ENCODE peak calls at places on chromosome 4, in five cellular contexts. One of them, this sample, is unnamed. For H3K36me3 and H3K27me3, the result is how much of the 10 kb centered on the place peaks cover.

GRCh38 chr4:94934864-94935263 is 177.1 kb downstream of the BMPR1B start:
- DNase-seq in upper lobe of left lung: no peak
- DNase-seq in lung: no peak
- DNase-seq in brain microvascular endothelial cell: no peak
- DNase-seq in keratinocyte: no peak
- DNase-seq in this sample: no peak

GRCh38 chr4:101199507-101200285 is 147.6 kb downstream of the PPP3CA start:
- DNase-seq in upper lobe of left lung: no peak
- DNase-seq in keratinocyte: no peak
- DNase-seq in brain microvascular endothelial cell: peak
- DNase-seq in lung: no peak
- DNase-seq in this sample: peak

GRCh38 chr4:17347445-17347844 is 164.4 kb downstream of the QDPR start:
- DNase-seq in lung: no peak
- DNase-seq in upper lobe of left lung: no peak
- DNase-seq in brain microvascular endothelial cell: peak
- DNase-seq in keratinocyte: no peak
- DNase-seq in this sample: no peak

GRCh38 chr4:88672987-88673386 is 24.6 kb downstream of the NAP1L5 start:
- DNase-seq in lung: no peak
- DNase-seq in keratinocyte: no peak
- DNase-seq in upper lobe of left lung: no peak
- DNase-seq in brain microvascular endothelial cell: peak
- DNase-seq in this sample: no peak

GRCh38 chr4:4599886-4600285 is 58.0 kb upstream of the STX18 start:
- DNase-seq in lung: no peak
- DNase-seq in keratinocyte: no peak
- DNase-seq in upper lobe of left lung: no peak
- DNase-seq in brain microvascular endothelial cell: no peak
- DNase-seq in this sample: no peak

GRCh38 chr4:153643406-153644016 is 40.6 kb upstream of the TLR2 start:
- DNase-seq in keratinocyte: no peak
- DNase-seq in lung: no peak
- DNase-seq in brain microvascular endothelial cell: peak
- DNase-seq in upper lobe of left lung: no peak
- DNase-seq in this sample: peak

GRCh38 chr4:1499465-1499864 is 93.2 kb upstream of the NKX1-1 start:
- DNase-seq in brain microvascular endothelial cell: no peak
- DNase-seq in upper lobe of left lung: peak
- DNase-seq in keratinocyte: no peak
- DNase-seq in lung: no peak
- DNase-seq in this sample: no peak

GRCh38 chr4:67151376-67152343 is 393.6 kb downstream of the CENPC start:
- DNase-seq in keratinocyte: no peak
- DNase-seq in lung: no peak
- DNase-seq in upper lobe of left lung: peak
- DNase-seq in brain microvascular endothelial cell: no peak
- DNase-seq in this sample: no peak

GRCh38 chr4:150176559-150176958 is 98.3 kb downstream of the DCLK2 start:
- DNase-seq in lung: no peak
- DNase-seq in keratinocyte: peak
- DNase-seq in upper lobe of left lung: no peak
- DNase-seq in brain microvascular endothelial cell: no peak
- DNase-seq in this sample: peak

GRCh38 chr4:73772353-73772752 is 32.0 kb downstream of the CXCL8 start:
- DNase-seq in lung: no peak
- DNase-seq in brain microvascular endothelial cell: no peak
- DNase-seq in upper lobe of left lung: no peak
- DNase-seq in keratinocyte: no peak
- DNase-seq in this sample: no peak

GRCh38 chr4:98945297-98945850 is 16.4 kb upstream of the EIF4E start:
- DNase-seq in keratinocyte: no peak
- DNase-seq in upper lobe of left lung: no peak
- DNase-seq in brain microvascular endothelial cell: peak
- DNase-seq in lung: no peak
- DNase-seq in this sample: no peak

GRCh38 chr4:128835498-128836222 is 26.2 kb downstream of the JADE1 start:
- DNase-seq in lung: peak
- DNase-seq in upper lobe of left lung: peak
- DNase-seq in keratinocyte: no peak
- DNase-seq in brain microvascular endothelial cell: no peak
- DNase-seq in this sample: no peak

DNA sequence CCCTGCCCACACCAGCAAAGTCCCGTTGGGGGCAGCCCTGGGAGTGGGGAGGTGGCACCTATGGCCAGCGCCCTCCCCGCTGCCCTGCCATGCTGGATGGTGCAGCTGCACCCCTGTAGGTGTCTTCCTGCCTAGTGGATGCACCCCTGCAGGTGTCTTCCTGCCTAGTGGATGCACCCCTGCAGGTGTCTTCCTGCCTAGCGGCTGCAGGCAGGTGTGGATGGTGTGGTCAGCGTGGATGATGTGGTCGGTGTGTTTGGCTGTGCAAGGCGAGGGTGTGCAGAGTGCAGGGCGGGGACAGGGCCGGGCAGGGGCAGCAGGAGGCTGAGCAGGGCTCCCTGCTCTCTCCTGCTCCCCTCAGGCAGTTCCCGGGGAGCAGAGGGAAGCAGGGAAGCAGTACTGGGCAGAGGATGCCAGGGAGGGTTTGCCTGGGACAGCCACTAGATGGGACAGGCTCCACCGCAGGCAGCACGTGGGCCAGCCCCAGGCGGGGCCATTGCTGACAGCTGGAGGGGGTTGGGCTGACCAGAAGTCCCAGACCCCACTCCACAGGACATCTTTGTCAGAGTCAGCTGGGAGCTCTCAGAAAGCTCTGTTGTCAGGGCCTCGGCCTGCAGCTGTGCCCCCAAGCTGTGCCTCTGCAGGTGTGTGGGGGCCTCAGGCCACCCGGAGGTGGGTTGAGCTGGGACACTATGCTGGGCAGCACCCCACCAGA is 23.6 kb downstream of the DOK7 start:
- DNase-seq in upper lobe of left lung: peak
- DNase-seq in brain microvascular endothelial cell: no peak
- DNase-seq in keratinocyte: no peak
- DNase-seq in lung: no peak
- DNase-seq in this sample: no peak
- TF ChIP-seq CTCF in upper lobe of left lung: no peak
- TF ChIP-seq CTCF in brain microvascular endothelial cell: no peak
- TF ChIP-seq CTCF in keratinocyte: no peak
- TF ChIP-seq CTCF in lung: no peak
- TF ChIP-seq CTCF in this sample: no peak

GRCh38 chr4:2946812-2947600 is 16.2 kb downstream of the NOP14 start:
- DNase-seq in lung: no peak
- DNase-seq in brain microvascular endothelial cell: no peak
- DNase-seq in keratinocyte: no peak
- DNase-seq in upper lobe of left lung: no peak
- DNase-seq in this sample: no peak

GRCh38 chr4:2944091-2944482 is 19.1 kb downstream of the NOP14 start:
- DNase-seq in brain microvascular endothelial cell: no peak
- DNase-seq in keratinocyte: no peak
- DNase-seq in upper lobe of left lung: no peak
- DNase-seq in lung: no peak
- DNase-seq in this sample: no peak

GRCh38 chr4:2943364-2944090 is 19.7 kb downstream of the NOP14 start:
- DNase-seq in brain microvascular endothelial cell: no peak
- DNase-seq in keratinocyte: no peak
- DNase-seq in upper lobe of left lung: no peak
- DNase-seq in lung: no peak
- DNase-seq in this sample: no peak

GRCh38 chr4:2942532-2943363 is 20.5 kb downstream of the NOP14 start:
- DNase-seq in upper lobe of left lung: peak
- DNase-seq in brain microvascular endothelial cell: no peak
- DNase-seq in lung: no peak
- DNase-seq in keratinocyte: no peak
- DNase-seq in this sample: no peak

GRCh38 chr4:2944882-2945526 is 18.2 kb downstream of the NOP14 start:
- DNase-seq in upper lobe of left lung: no peak
- DNase-seq in lung: no peak
- DNase-seq in keratinocyte: no peak
- DNase-seq in brain microvascular endothelial cell: no peak
- DNase-seq in this sample: no peak
- H3K36me3 ChIP-seq in upper lobe of left lung: half or more
- H3K36me3 ChIP-seq in lung: half or more
- H3K36me3 ChIP-seq in keratinocyte: half or more
- H3K36me3 ChIP-seq in brain microvascular endothelial cell: half or more
- H3K36me3 ChIP-seq in this sample: half or more

DNA sequence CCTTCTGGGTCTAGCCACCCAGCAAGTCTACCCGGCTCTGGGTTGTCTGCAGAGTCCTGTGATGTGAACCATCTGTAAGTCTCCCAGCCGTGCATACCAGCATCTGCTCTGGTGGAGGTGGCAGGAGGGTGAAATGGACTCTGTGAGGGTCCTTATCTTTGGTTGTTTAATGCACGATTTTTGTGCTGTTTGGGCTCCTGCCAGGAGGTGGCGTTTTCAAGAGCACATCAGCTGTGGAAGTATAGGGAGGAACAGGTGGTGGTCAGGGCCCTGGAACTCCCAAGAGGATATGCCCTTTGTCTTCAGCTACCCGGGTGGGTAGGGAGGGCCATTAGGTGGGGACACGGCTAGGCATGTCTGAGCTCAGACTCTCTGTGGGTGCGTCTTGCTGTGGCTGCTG is 66.5 kb upstream of the ZFP42 start:
- DNase-seq in lung: no peak
- DNase-seq in upper lobe of left lung: no peak
- DNase-seq in keratinocyte: no peak
- DNase-seq in brain microvascular endothelial cell: no peak
- DNase-seq in this sample: no peak
- H3K27me3 ChIP-seq in lung: under half
- H3K27me3 ChIP-seq in upper lobe of left lung: under half
- H3K27me3 ChIP-seq in keratinocyte: under half
- H3K27me3 ChIP-seq in brain microvascular endothelial cell: under half
- H3K27me3 ChIP-seq in this sample: under half

GRCh38 chr4:138560448-138560847 is 318.3 kb upstream of the SLC7A11 start:
- DNase-seq in lung: no peak
- DNase-seq in upper lobe of left lung: peak
- DNase-seq in keratinocyte: no peak
- DNase-seq in brain microvascular endothelial cell: no peak
- DNase-seq in this sample: no peak
- TF ChIP-seq CTCF in lung: no peak
- TF ChIP-seq CTCF in upper lobe of left lung: no peak
- TF ChIP-seq CTCF in keratinocyte: no peak
- TF ChIP-seq CTCF in brain microvascular endothelial cell: no peak
- TF ChIP-seq CTCF in this sample: no peak

GRCh38 chr4:82248903-82249632 is 124.7 kb downstream of the HNRNPD start:
- DNase-seq in brain microvascular endothelial cell: no peak
- DNase-seq in lung: no peak
- DNase-seq in upper lobe of left lung: no peak
- DNase-seq in keratinocyte: no peak
- DNase-seq in this sample: no peak

GRCh38 chr4:82247171-82247570 is 126.6 kb downstream of the HNRNPD start:
- DNase-seq in lung: no peak
- DNase-seq in upper lobe of left lung: no peak
- DNase-seq in brain microvascular endothelial cell: no peak
- DNase-seq in keratinocyte: no peak
- DNase-seq in this sample: no peak

GRCh38 chr4:82247629-82248028 is 126.2 kb downstream of the HNRNPD start:
- DNase-seq in upper lobe of left lung: no peak
- DNase-seq in keratinocyte: no peak
- DNase-seq in brain microvascular endothelial cell: no peak
- DNase-seq in lung: no peak
- DNase-seq in this sample: no peak
- H3K36me3 ChIP-seq in upper lobe of left lung: under half
- H3K36me3 ChIP-seq in keratinocyte: under half
- H3K36me3 ChIP-seq in brain microvascular endothelial cell: under half
- H3K36me3 ChIP-seq in lung: under half
- H3K36me3 ChIP-seq in this sample: under half

GRCh38 chr4:13526658-13527057 is 17.6 kb downstream of the NKX3-2 start:
- DNase-seq in upper lobe of left lung: no peak
- DNase-seq in lung: no peak
- DNase-seq in keratinocyte: no peak
- DNase-seq in brain microvascular endothelial cell: no peak
- DNase-seq in this sample: no peak

GRCh38 chr4:13523591-13524503 is 20.5 kb downstream of the NKX3-2 start:
- DNase-seq in upper lobe of left lung: peak
- DNase-seq in brain microvascular endothelial cell: no peak
- DNase-seq in keratinocyte: no peak
- DNase-seq in lung: no peak
- DNase-seq in this sample: no peak

GRCh38 chr4:13523105-13523477 is 21.2 kb downstream of the NKX3-2 start:
- DNase-seq in brain microvascular endothelial cell: no peak
- DNase-seq in upper lobe of left lung: no peak
- DNase-seq in keratinocyte: no peak
- DNase-seq in lung: no peak
- DNase-seq in this sample: no peak

GRCh38 chr4:13525606-13526281 is 18.6 kb downstream of the NKX3-2 start:
- DNase-seq in keratinocyte: no peak
- DNase-seq in lung: no peak
- DNase-seq in upper lobe of left lung: no peak
- DNase-seq in brain microvascular endothelial cell: no peak
- DNase-seq in this sample: no peak

GRCh38 chr4:13524504-13525243 is 19.6 kb downstream of the NKX3-2 start:
- DNase-seq in upper lobe of left lung: peak
- DNase-seq in lung: no peak
- DNase-seq in brain microvascular endothelial cell: no peak
- DNase-seq in keratinocyte: no peak
- DNase-seq in this sample: no peak
- H3K27me3 ChIP-seq in upper lobe of left lung: under half
- H3K27me3 ChIP-seq in lung: under half
- H3K27me3 ChIP-seq in brain microvascular endothelial cell: half or more
- H3K27me3 ChIP-seq in keratinocyte: half or more
- H3K27me3 ChIP-seq in this sample: half or more

GRCh38 chr4:164701665-164702064 is 52.3 kb upstream of the SMIM31 start:
- DNase-seq in upper lobe of left lung: no peak
- DNase-seq in lung: no peak
- DNase-seq in keratinocyte: no peak
- DNase-seq in brain microvascular endothelial cell: no peak
- DNase-seq in this sample: no peak

GRCh38 chr4:164695650-164696049 is 58.3 kb upstream of the SMIM31 start:
- DNase-seq in lung: no peak
- DNase-seq in brain microvascular endothelial cell: no peak
- DNase-seq in upper lobe of left lung: no peak
- DNase-seq in keratinocyte: no peak
- DNase-seq in this sample: no peak

GRCh38 chr4:164700471-164700870 is 53.5 kb upstream of the SMIM31 start:
- DNase-seq in keratinocyte: no peak
- DNase-seq in brain microvascular endothelial cell: no peak
- DNase-seq in upper lobe of left lung: no peak
- DNase-seq in lung: no peak
- DNase-seq in this sample: no peak
- TF ChIP-seq CTCF in keratinocyte: peak
- TF ChIP-seq CTCF in brain microvascular endothelial cell: peak
- TF ChIP-seq CTCF in upper lobe of left lung: no peak
- TF ChIP-seq CTCF in lung: no peak
- TF ChIP-seq CTCF in this sample: no peak

DNA sequence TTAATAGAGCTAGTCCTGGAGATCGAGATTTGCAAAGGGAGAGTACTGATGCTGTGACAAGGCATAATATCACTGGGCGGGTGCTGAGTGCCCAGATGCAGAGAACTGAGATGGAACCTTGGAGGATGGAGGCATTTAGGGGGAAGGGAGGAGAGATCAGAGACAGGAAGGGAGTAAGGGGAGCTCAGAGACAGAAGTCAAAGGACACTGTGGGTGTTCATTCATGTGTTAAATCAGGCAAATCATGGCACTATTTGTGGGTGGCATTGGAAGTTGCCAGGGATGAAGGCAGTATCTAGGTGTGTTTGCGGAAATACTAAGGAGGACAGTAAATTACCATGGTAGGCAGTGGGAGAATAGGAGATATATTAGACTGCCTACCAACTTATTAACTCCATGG is 135.0 kb downstream of the RBM46 start:
- DNase-seq in lung: no peak
- DNase-seq in brain microvascular endothelial cell: no peak
- DNase-seq in keratinocyte: no peak
- DNase-seq in upper lobe of left lung: no peak
- DNase-seq in this sample: no peak
- H3K36me3 ChIP-seq in lung: under half
- H3K36me3 ChIP-seq in brain microvascular endothelial cell: under half
- H3K36me3 ChIP-seq in keratinocyte: under half
- H3K36me3 ChIP-seq in upper lobe of left lung: under half
- H3K36me3 ChIP-seq in this sample: under half

GRCh38 chr4:41874873-41875272 is 60.4 kb upstream of the TMEM33 start:
- DNase-seq in lung: no peak
- DNase-seq in brain microvascular endothelial cell: no peak
- DNase-seq in upper lobe of left lung: no peak
- DNase-seq in keratinocyte: no peak
- DNase-seq in this sample: no peak
- H3K27me3 ChIP-seq in lung: under half
- H3K27me3 ChIP-seq in brain microvascular endothelial cell: half or more
- H3K27me3 ChIP-seq in upper lobe of left lung: under half
- H3K27me3 ChIP-seq in keratinocyte: half or more
- H3K27me3 ChIP-seq in this sample: half or more

This sample was measured in BJ.